ENCODE peak calls at places on chromosomes 11 and 22, in seven cellular contexts. One of them, this sample, is unnamed.

GRCh38 chr11:32029721-32030120 is 61.2 kb upstream of the RCN1 start:
- DNase-seq in Peyer's patch: no peak
- DNase-seq in IMR-90: no peak
- DNase-seq in fibroblast of the aortic adventitia: peak
- DNase-seq in RWPE1: no peak
- DNase-seq in GM20000: no peak
- DNase-seq in WTC11: no peak
- DNase-seq in this sample: no peak

GRCh38 chr22:24086310-24086709 is 75.2 kb downstream of the CABIN1 start:
- DNase-seq in IMR-90: no peak
- DNase-seq in WTC11: no peak
- DNase-seq in fibroblast of the aortic adventitia: no peak
- DNase-seq in RWPE1: no peak
- DNase-seq in Peyer's patch: no peak
- DNase-seq in GM20000: no peak
- DNase-seq in this sample: no peak

GRCh38 chr11:113389288-113389687 is 1.7 kb downstream of the ANKK1 start:
- DNase-seq in fibroblast of the aortic adventitia: no peak
- DNase-seq in Peyer's patch: no peak
- DNase-seq in WTC11: no peak
- DNase-seq in GM20000: no peak
- DNase-seq in RWPE1: no peak
- DNase-seq in IMR-90: no peak
- DNase-seq in this sample: no peak

GRCh38 chr11:60724420-60724819 is at the start of gene MS4A18:
- DNase-seq in fibroblast of the aortic adventitia: no peak
- DNase-seq in RWPE1: no peak
- DNase-seq in IMR-90: no peak
- DNase-seq in Peyer's patch: no peak
- DNase-seq in GM20000: no peak
- DNase-seq in WTC11: no peak
- DNase-seq in this sample: no peak

GRCh38 chr11:61805146-61805545 is 11.7 kb downstream of the FADS1 start:
- DNase-seq in RWPE1: no peak
- DNase-seq in GM20000: no peak
- DNase-seq in WTC11: no peak
- DNase-seq in IMR-90: no peak
- DNase-seq in fibroblast of the aortic adventitia: no peak
- DNase-seq in Peyer's patch: no peak
- DNase-seq in this sample: no peak

GRCh38 chr11:85752201-85752889 is 58.6 kb downstream of the SYTL2 start:
- DNase-seq in RWPE1: no peak
- DNase-seq in IMR-90: no peak
- DNase-seq in fibroblast of the aortic adventitia: no peak
- DNase-seq in Peyer's patch: no peak
- DNase-seq in WTC11: no peak
- DNase-seq in GM20000: no peak
- DNase-seq in this sample: no peak

GRCh38 chr11:66264893-66265292 is 3.5 kb upstream of the RAB1B start:
- DNase-seq in fibroblast of the aortic adventitia: no peak
- DNase-seq in IMR-90: no peak
- DNase-seq in Peyer's patch: no peak
- DNase-seq in RWPE1: no peak
- DNase-seq in WTC11: peak
- DNase-seq in GM20000: no peak
- DNase-seq in this sample: no peak

GRCh38 chr22:37148742-37149665 is 712 bp downstream of the IL2RB start:
- DNase-seq in WTC11: no peak
- DNase-seq in RWPE1: no peak
- DNase-seq in GM20000: no peak
- DNase-seq in IMR-90: no peak
- DNase-seq in Peyer's patch: no peak
- DNase-seq in fibroblast of the aortic adventitia: no peak
- DNase-seq in this sample: no peak

GRCh38 chr11:57763568-57763967 is 2.0 kb downstream of the CTNND1 start:
- DNase-seq in Peyer's patch: no peak
- DNase-seq in fibroblast of the aortic adventitia: peak
- DNase-seq in WTC11: no peak
- DNase-seq in RWPE1: peak
- DNase-seq in GM20000: no peak
- DNase-seq in IMR-90: peak
- DNase-seq in this sample: no peak

GRCh38 chr11:47241740-47242400 is 6.7 kb downstream of the ACP2 start:
- DNase-seq in GM20000: no peak
- DNase-seq in Peyer's patch: no peak
- DNase-seq in RWPE1: no peak
- DNase-seq in WTC11: no peak
- DNase-seq in IMR-90: peak
- DNase-seq in fibroblast of the aortic adventitia: no peak
- DNase-seq in this sample: no peak

GRCh38 chr11:47243454-47243853 is 5.2 kb downstream of the ACP2 start:
- DNase-seq in Peyer's patch: no peak
- DNase-seq in IMR-90: no peak
- DNase-seq in RWPE1: no peak
- DNase-seq in fibroblast of the aortic adventitia: no peak
- DNase-seq in GM20000: no peak
- DNase-seq in WTC11: no peak
- DNase-seq in this sample: no peak

GRCh38 chr11:47244664-47245350 is 3.8 kb downstream of the ACP2 start:
- DNase-seq in IMR-90: no peak
- DNase-seq in RWPE1: no peak
- DNase-seq in Peyer's patch: no peak
- DNase-seq in GM20000: no peak
- DNase-seq in WTC11: no peak
- DNase-seq in fibroblast of the aortic adventitia: no peak
- DNase-seq in this sample: no peak

GRCh38 chr11:47239889-47240288 is 8.7 kb downstream of the ACP2 start:
- DNase-seq in fibroblast of the aortic adventitia: no peak
- DNase-seq in Peyer's patch: no peak
- DNase-seq in WTC11: no peak
- DNase-seq in IMR-90: no peak
- DNase-seq in GM20000: no peak
- DNase-seq in RWPE1: no peak
- DNase-seq in this sample: no peak

DNA sequence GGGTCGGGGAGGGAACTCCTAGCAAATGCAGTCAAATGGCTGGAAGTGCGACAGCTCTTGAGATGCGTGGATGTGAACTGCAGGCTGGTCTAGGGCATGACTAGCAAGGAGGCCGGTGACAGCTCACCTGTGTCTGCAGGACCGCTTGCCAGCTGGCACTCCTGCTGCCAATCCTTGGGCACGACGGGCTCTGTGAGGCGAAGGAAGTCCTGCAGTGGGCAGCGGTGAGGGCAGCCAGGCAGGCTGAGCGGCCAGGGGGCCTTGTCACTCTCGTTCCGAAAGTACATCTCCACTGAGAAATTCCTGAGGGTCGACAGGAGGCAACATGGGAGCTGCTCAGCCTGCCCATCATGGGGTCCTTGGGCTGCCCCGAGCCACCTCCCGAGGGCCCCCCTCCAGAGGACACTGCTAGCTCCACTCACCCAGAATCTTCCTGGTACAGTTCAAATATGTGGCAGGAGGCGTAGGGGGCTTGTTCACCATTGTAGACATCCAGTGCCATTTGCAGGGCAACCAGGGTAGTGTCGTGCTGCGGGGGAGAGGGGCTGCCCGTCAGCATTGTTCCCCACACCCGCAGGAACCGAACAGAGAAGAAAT is 5.9 kb downstream of the ACP2 start:
- DNase-seq in WTC11: no peak
- DNase-seq in IMR-90: no peak
- DNase-seq in fibroblast of the aortic adventitia: no peak
- DNase-seq in RWPE1: no peak
- DNase-seq in GM20000: no peak
- DNase-seq in Peyer's patch: no peak
- DNase-seq in this sample: no peak
- TF ChIP-seq CTCF in WTC11: no peak
- TF ChIP-seq CTCF in IMR-90: no peak
- TF ChIP-seq CTCF in fibroblast of the aortic adventitia: no peak
- TF ChIP-seq CTCF in RWPE1: no peak
- TF ChIP-seq CTCF in GM20000: no peak
- TF ChIP-seq CTCF in Peyer's patch: no peak
- TF ChIP-seq CTCF in this sample: no peak

GRCh38 chr11:2722955-2723354 is 23.2 kb upstream of the KCNQ1OT1 start:
- DNase-seq in IMR-90: no peak
- DNase-seq in GM20000: no peak
- DNase-seq in fibroblast of the aortic adventitia: no peak
- DNase-seq in WTC11: no peak
- DNase-seq in Peyer's patch: no peak
- DNase-seq in RWPE1: no peak
- DNase-seq in this sample: no peak

GRCh38 chr11:2725367-2726300 is 25.8 kb upstream of the KCNQ1OT1 start:
- DNase-seq in fibroblast of the aortic adventitia: peak
- DNase-seq in RWPE1: no peak
- DNase-seq in Peyer's patch: peak
- DNase-seq in GM20000: no peak
- DNase-seq in WTC11: no peak
- DNase-seq in IMR-90: peak
- DNase-seq in this sample: no peak

GRCh38 chr11:2721163-2721935 is 21.6 kb upstream of the KCNQ1OT1 start:
- DNase-seq in Peyer's patch: no peak
- DNase-seq in GM20000: no peak
- DNase-seq in IMR-90: no peak
- DNase-seq in RWPE1: no peak
- DNase-seq in fibroblast of the aortic adventitia: no peak
- DNase-seq in WTC11: peak
- DNase-seq in this sample: no peak

GRCh38 chr11:2724653-2725366 is 25.0 kb upstream of the KCNQ1OT1 start:
- DNase-seq in RWPE1: no peak
- DNase-seq in IMR-90: no peak
- DNase-seq in Peyer's patch: no peak
- DNase-seq in WTC11: no peak
- DNase-seq in GM20000: no peak
- DNase-seq in fibroblast of the aortic adventitia: peak
- DNase-seq in this sample: no peak

DNA sequence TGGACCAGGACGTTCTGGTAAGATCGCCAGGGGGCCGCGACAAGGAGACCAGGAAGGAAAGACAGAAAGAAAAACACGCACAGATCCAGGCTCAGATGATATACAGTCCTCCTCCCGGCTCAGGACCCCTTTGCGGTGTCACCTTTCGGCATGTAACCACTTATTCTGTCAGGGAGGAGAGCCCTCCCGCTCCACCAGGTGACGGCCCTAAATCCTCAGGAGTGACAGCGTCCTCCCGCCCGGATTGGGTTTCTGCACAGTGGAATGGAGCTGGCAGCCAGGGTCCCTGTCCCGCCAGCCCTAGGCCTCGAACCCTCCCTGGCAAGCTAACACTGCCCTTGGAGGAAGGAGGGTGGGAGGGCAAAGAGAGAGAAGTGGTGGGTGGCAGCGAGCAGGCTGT is 24.3 kb upstream of the KCNQ1OT1 start:
- DNase-seq in WTC11: no peak
- DNase-seq in Peyer's patch: no peak
- DNase-seq in IMR-90: no peak
- DNase-seq in fibroblast of the aortic adventitia: no peak
- DNase-seq in GM20000: no peak
- DNase-seq in RWPE1: no peak
- DNase-seq in this sample: no peak
- TF ChIP-seq CTCF in WTC11: no peak
- TF ChIP-seq CTCF in Peyer's patch: no peak
- TF ChIP-seq CTCF in IMR-90: no peak
- TF ChIP-seq CTCF in fibroblast of the aortic adventitia: no peak
- TF ChIP-seq CTCF in GM20000: no peak
- TF ChIP-seq CTCF in RWPE1: no peak
- TF ChIP-seq CTCF in this sample: no peak

GRCh38 chr11:132312616-132313210 is 942.3 kb downstream of the NTM start:
- DNase-seq in GM20000: peak
- DNase-seq in fibroblast of the aortic adventitia: peak
- DNase-seq in Peyer's patch: no peak
- DNase-seq in WTC11: peak
- DNase-seq in IMR-90: peak
- DNase-seq in RWPE1: peak
- DNase-seq in this sample: peak
- TF ChIP-seq CTCF in GM20000: peak
- TF ChIP-seq CTCF in fibroblast of the aortic adventitia: peak
- TF ChIP-seq CTCF in Peyer's patch: peak
- TF ChIP-seq CTCF in WTC11: peak
- TF ChIP-seq CTCF in IMR-90: peak
- TF ChIP-seq CTCF in RWPE1: no peak
- TF ChIP-seq CTCF in this sample: peak

DNA sequence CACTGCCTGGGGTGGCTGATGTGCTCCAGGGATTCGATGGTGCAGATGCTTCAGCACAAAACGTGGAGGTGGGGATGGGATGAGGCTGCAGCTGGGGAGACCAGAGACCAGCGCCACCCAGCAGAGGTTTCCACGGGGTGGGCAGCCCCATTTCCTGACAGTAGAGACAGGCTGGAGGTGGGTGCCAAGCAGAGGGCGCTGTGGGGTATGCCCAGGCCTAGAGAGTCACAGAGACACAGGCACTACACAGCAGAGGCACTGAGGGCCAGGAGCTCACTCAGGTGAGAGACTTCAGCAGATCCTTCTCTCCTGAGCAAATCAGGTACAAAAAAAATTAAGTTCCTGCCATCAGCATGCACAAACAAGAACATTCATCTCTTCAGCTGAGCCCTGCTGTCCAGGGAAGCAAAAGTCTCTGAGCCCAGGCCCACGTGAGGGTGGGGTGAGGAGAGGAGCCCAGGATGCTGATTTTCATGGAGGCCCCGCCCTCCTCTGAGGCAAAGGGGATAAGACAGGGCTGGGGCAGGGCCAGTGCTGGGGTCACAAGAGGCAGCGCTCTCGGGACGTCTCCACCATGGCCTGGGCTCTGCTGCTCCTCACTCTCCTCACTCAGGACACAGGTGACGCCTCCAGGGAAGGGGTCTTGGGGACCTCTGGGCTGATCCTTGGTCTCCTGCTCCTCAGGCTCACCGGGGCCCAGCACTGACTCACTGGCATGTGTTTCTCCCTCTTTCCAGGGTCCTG is 53.1 kb downstream of the GGTLC2 start:
- DNase-seq in fibroblast of the aortic adventitia: no peak
- DNase-seq in IMR-90: no peak
- DNase-seq in WTC11: peak
- DNase-seq in RWPE1: no peak
- DNase-seq in Peyer's patch: no peak
- DNase-seq in GM20000: no peak
- DNase-seq in this sample: no peak
- TF ChIP-seq CTCF in fibroblast of the aortic adventitia: no peak
- TF ChIP-seq CTCF in IMR-90: no peak
- TF ChIP-seq CTCF in WTC11: no peak
- TF ChIP-seq CTCF in RWPE1: no peak
- TF ChIP-seq CTCF in Peyer's patch: no peak
- TF ChIP-seq CTCF in GM20000: no peak
- TF ChIP-seq CTCF in this sample: no peak

GRCh38 chr22:22397292-22397870 is 111.2 kb downstream of the ZNF280B start:
- DNase-seq in IMR-90: no peak
- DNase-seq in WTC11: no peak
- DNase-seq in fibroblast of the aortic adventitia: peak
- DNase-seq in Peyer's patch: no peak
- DNase-seq in RWPE1: no peak
- DNase-seq in GM20000: no peak
- DNase-seq in this sample: no peak
- TF ChIP-seq CTCF in IMR-90: no peak
- TF ChIP-seq CTCF in WTC11: no peak
- TF ChIP-seq CTCF in fibroblast of the aortic adventitia: peak
- TF ChIP-seq CTCF in Peyer's patch: no peak
- TF ChIP-seq CTCF in RWPE1: no peak
- TF ChIP-seq CTCF in GM20000: no peak
- TF ChIP-seq CTCF in this sample: no peak

GRCh38 chr11:118168751-118169150 is 7.7 kb downstream of the SCN2B start:
- DNase-seq in GM20000: no peak
- DNase-seq in RWPE1: no peak
- DNase-seq in Peyer's patch: no peak
- DNase-seq in fibroblast of the aortic adventitia: no peak
- DNase-seq in IMR-90: no peak
- DNase-seq in WTC11: no peak
- DNase-seq in this sample: no peak
- TF ChIP-seq CTCF in GM20000: no peak
- TF ChIP-seq CTCF in RWPE1: no peak
- TF ChIP-seq CTCF in Peyer's patch: no peak
- TF ChIP-seq CTCF in fibroblast of the aortic adventitia: no peak
- TF ChIP-seq CTCF in IMR-90: no peak
- TF ChIP-seq CTCF in WTC11: no peak
- TF ChIP-seq CTCF in this sample: no peak

GRCh38 chr11:69640995-69641581 is at the start of gene CCND1:
- DNase-seq in WTC11: peak
- DNase-seq in Peyer's patch: peak
- DNase-seq in GM20000: peak
- DNase-seq in fibroblast of the aortic adventitia: peak
- DNase-seq in IMR-90: peak
- DNase-seq in RWPE1: peak
- DNase-seq in this sample: peak
- TF ChIP-seq CTCF in WTC11: no peak
- TF ChIP-seq CTCF in Peyer's patch: peak
- TF ChIP-seq CTCF in GM20000: no peak
- TF ChIP-seq CTCF in fibroblast of the aortic adventitia: peak
- TF ChIP-seq CTCF in IMR-90: peak
- TF ChIP-seq CTCF in RWPE1: peak
- TF ChIP-seq CTCF in this sample: peak